ENCODE peak calls at places on chromosomes 5 and 9, in eight cellular contexts. One of them, this sample, is unnamed.

GRCh38 chr9:91154686-91155085 is 207.0 kb downstream of the AUH start:
- DNase-seq in hepatocyte: no peak
- DNase-seq in heart right ventricle: no peak
- DNase-seq in tibial nerve: no peak
- DNase-seq in astrocyte: no peak
- DNase-seq in dorsolateral prefrontal cortex: no peak
- DNase-seq in psoas muscle: no peak
- DNase-seq in fibroblast of lung: no peak
- DNase-seq in this sample: no peak

GRCh38 chr9:121770415-121771273 is 119.2 kb downstream of the DAB2IP start:
- DNase-seq in hepatocyte: no peak
- DNase-seq in heart right ventricle: peak; percentile 3
- DNase-seq in tibial nerve: no peak
- DNase-seq in astrocyte: peak; percentile 70
- DNase-seq in dorsolateral prefrontal cortex: no peak
- DNase-seq in psoas muscle: peak; percentile 7
- DNase-seq in fibroblast of lung: peak; percentile 81
- DNase-seq in this sample: no peak

GRCh38 chr9:70539007-70539406 is 124.5 kb upstream of the KLF9 start:
- DNase-seq in hepatocyte: no peak
- DNase-seq in heart right ventricle: no peak
- DNase-seq in tibial nerve: no peak
- DNase-seq in astrocyte: no peak
- DNase-seq in dorsolateral prefrontal cortex: no peak
- DNase-seq in psoas muscle: no peak
- DNase-seq in fibroblast of lung: no peak
- DNase-seq in this sample: no peak

GRCh38 chr5:78065073-78065472 is 229.4 kb downstream of the AP3B1 start:
- DNase-seq in hepatocyte: no peak
- DNase-seq in heart right ventricle: no peak
- DNase-seq in tibial nerve: no peak
- DNase-seq in astrocyte: no peak
- DNase-seq in dorsolateral prefrontal cortex: no peak
- DNase-seq in psoas muscle: no peak
- DNase-seq in fibroblast of lung: no peak
- DNase-seq in this sample: no peak

GRCh38 chr9:34628656-34629491 is at the start of gene ARID3C:
- DNase-seq in hepatocyte: peak; percentile 74
- DNase-seq in heart right ventricle: no peak
- DNase-seq in tibial nerve: no peak
- DNase-seq in astrocyte: no peak
- DNase-seq in dorsolateral prefrontal cortex: no peak
- DNase-seq in psoas muscle: no peak
- DNase-seq in fibroblast of lung: no peak
- DNase-seq in this sample: peak; percentile 31

GRCh38 chr9:12759767-12760166 is 15.1 kb upstream of the LURAP1L start:
- DNase-seq in hepatocyte: no peak
- DNase-seq in heart right ventricle: no peak
- DNase-seq in tibial nerve: no peak
- DNase-seq in astrocyte: peak; percentile 36
- DNase-seq in dorsolateral prefrontal cortex: no peak
- DNase-seq in psoas muscle: no peak
- DNase-seq in fibroblast of lung: peak; percentile 47
- DNase-seq in this sample: no peak

GRCh38 chr5:86768699-86769202 is 151.0 kb downstream of the COX7C start:
- DNase-seq in hepatocyte: no peak
- DNase-seq in heart right ventricle: no peak
- DNase-seq in tibial nerve: no peak
- DNase-seq in astrocyte: no peak
- DNase-seq in dorsolateral prefrontal cortex: no peak
- DNase-seq in psoas muscle: no peak
- DNase-seq in fibroblast of lung: no peak
- DNase-seq in this sample: no peak

GRCh38 chr5:126975791-126976190 is 54.6 kb downstream of the MARCHF3 start:
- DNase-seq in hepatocyte: no peak
- DNase-seq in heart right ventricle: no peak
- DNase-seq in tibial nerve: no peak
- DNase-seq in astrocyte: no peak
- DNase-seq in dorsolateral prefrontal cortex: no peak
- DNase-seq in psoas muscle: no peak
- DNase-seq in fibroblast of lung: no peak
- DNase-seq in this sample: no peak

GRCh38 chr5:146042628-146043279 is 62.6 kb downstream of the PLAC8L1 start:
- DNase-seq in hepatocyte: no peak
- DNase-seq in heart right ventricle: no peak
- DNase-seq in tibial nerve: no peak
- DNase-seq in astrocyte: peak; percentile 87
- DNase-seq in dorsolateral prefrontal cortex: no peak
- DNase-seq in psoas muscle: no peak
- DNase-seq in fibroblast of lung: peak; percentile 90
- DNase-seq in this sample: no peak

GRCh38 chr5:56100429-56101176 is 105.8 kb upstream of the IL6ST start:
- DNase-seq in hepatocyte: no peak
- DNase-seq in heart right ventricle: no peak
- DNase-seq in tibial nerve: no peak
- DNase-seq in astrocyte: no peak
- DNase-seq in dorsolateral prefrontal cortex: no peak
- DNase-seq in psoas muscle: no peak
- DNase-seq in fibroblast of lung: no peak
- DNase-seq in this sample: no peak

GRCh38 chr5:82164957-82165698 is 113.0 kb downstream of the RPS23 start:
- DNase-seq in hepatocyte: peak; percentile 23
- DNase-seq in heart right ventricle: no peak
- DNase-seq in tibial nerve: no peak
- DNase-seq in astrocyte: peak; percentile 73
- DNase-seq in dorsolateral prefrontal cortex: peak; percentile 44
- DNase-seq in psoas muscle: no peak
- DNase-seq in fibroblast of lung: peak; percentile 80
- DNase-seq in this sample: peak; percentile 74

GRCh38 chr5:40945111-40945510 is 35.8 kb downstream of the C7 start:
- DNase-seq in hepatocyte: no peak
- DNase-seq in heart right ventricle: no peak
- DNase-seq in tibial nerve: no peak
- DNase-seq in astrocyte: no peak
- DNase-seq in dorsolateral prefrontal cortex: no peak
- DNase-seq in psoas muscle: no peak
- DNase-seq in fibroblast of lung: no peak
- DNase-seq in this sample: no peak

GRCh38 chr5:160233215-160233614 is 3.9 kb downstream of the FABP6 start:
- DNase-seq in hepatocyte: no peak
- DNase-seq in heart right ventricle: no peak
- DNase-seq in tibial nerve: no peak
- DNase-seq in astrocyte: peak; percentile 20
- DNase-seq in dorsolateral prefrontal cortex: no peak
- DNase-seq in psoas muscle: no peak
- DNase-seq in fibroblast of lung: peak; percentile 30
- DNase-seq in this sample: no peak

GRCh38 chr9:135339378-135339973 is 140.1 kb upstream of the PPP1R26 start:
- DNase-seq in hepatocyte: no peak
- DNase-seq in heart right ventricle: no peak
- DNase-seq in tibial nerve: no peak
- DNase-seq in astrocyte: no peak
- DNase-seq in dorsolateral prefrontal cortex: peak; percentile 38
- DNase-seq in psoas muscle: no peak
- DNase-seq in fibroblast of lung: no peak
- DNase-seq in this sample: no peak

GRCh38 chr5:132229236-132229635 is 1.6 kb upstream of the P4HA2 start:
- DNase-seq in hepatocyte: no peak
- DNase-seq in heart right ventricle: no peak
- DNase-seq in tibial nerve: no peak
- DNase-seq in astrocyte: no peak
- DNase-seq in dorsolateral prefrontal cortex: no peak
- DNase-seq in psoas muscle: no peak
- DNase-seq in fibroblast of lung: no peak
- DNase-seq in this sample: no peak

GRCh38 chr5:132227235-132227484 is 493 bp downstream of the P4HA2 start:
- DNase-seq in hepatocyte: no peak
- DNase-seq in heart right ventricle: no peak
- DNase-seq in tibial nerve: no peak
- DNase-seq in astrocyte: no peak
- DNase-seq in dorsolateral prefrontal cortex: peak; percentile 62
- DNase-seq in psoas muscle: no peak
- DNase-seq in fibroblast of lung: no peak
- DNase-seq in this sample: no peak

GRCh38 chr5:132226516-132227234 is 978 bp downstream of the P4HA2 start:
- DNase-seq in hepatocyte: peak; percentile 17
- DNase-seq in heart right ventricle: peak; percentile 31
- DNase-seq in tibial nerve: no peak
- DNase-seq in astrocyte: peak; percentile 46
- DNase-seq in dorsolateral prefrontal cortex: peak; percentile 23
- DNase-seq in psoas muscle: peak; percentile 45
- DNase-seq in fibroblast of lung: peak; percentile 68
- DNase-seq in this sample: peak; percentile 8

GRCh38 chr5:132228241-132229035 is 785 bp upstream of the P4HA2 start:
- DNase-seq in hepatocyte: peak; percentile 14
- DNase-seq in heart right ventricle: peak; percentile 47
- DNase-seq in tibial nerve: no peak
- DNase-seq in astrocyte: no peak
- DNase-seq in dorsolateral prefrontal cortex: peak; percentile 40
- DNase-seq in psoas muscle: peak; percentile 30
- DNase-seq in fibroblast of lung: no peak
- DNase-seq in this sample: peak; percentile 6

GRCh38 chr5:132227485-132228240 is at the start of gene P4HA2:
- DNase-seq in hepatocyte: peak; percentile 92
- DNase-seq in heart right ventricle: peak; percentile 87
- DNase-seq in tibial nerve: peak; percentile 70
- DNase-seq in astrocyte: peak; percentile 45
- DNase-seq in dorsolateral prefrontal cortex: peak; percentile 85
- DNase-seq in psoas muscle: peak; percentile 83
- DNase-seq in fibroblast of lung: peak; percentile 69
- DNase-seq in this sample: peak; percentile 87
- TF ChIP-seq CTCF in hepatocyte: peak; percentile 12
- TF ChIP-seq CTCF in heart right ventricle: no peak
- TF ChIP-seq CTCF in tibial nerve: peak; percentile 59
- TF ChIP-seq CTCF in astrocyte: no peak
- TF ChIP-seq CTCF in dorsolateral prefrontal cortex: no peak
- TF ChIP-seq CTCF in psoas muscle: peak; percentile 32
- TF ChIP-seq CTCF in fibroblast of lung: no peak
- TF ChIP-seq CTCF in this sample: no peak

DNA sequence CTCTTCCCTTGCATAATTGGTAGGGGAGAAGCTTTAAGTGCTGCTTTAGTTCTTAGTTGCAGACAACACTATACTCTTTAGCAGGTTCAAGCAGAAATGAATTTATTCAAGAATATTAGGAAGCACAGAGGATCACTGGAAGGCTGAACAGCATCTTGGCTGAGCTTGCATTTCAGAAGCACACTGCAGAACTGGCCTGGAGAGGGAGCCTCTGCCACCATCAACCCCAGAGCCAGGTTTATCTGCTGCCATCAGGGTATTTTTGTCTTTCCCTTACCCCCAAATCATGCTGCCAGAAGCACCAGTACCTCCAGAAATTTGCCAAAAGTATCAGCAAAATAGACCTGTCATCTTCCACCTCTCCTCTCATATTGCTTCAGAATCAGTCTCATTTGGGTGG is 440.7 kb downstream of the DMAC1 start:
- DNase-seq in hepatocyte: no peak
- DNase-seq in heart right ventricle: no peak
- DNase-seq in tibial nerve: no peak
- DNase-seq in astrocyte: no peak
- DNase-seq in dorsolateral prefrontal cortex: no peak
- DNase-seq in psoas muscle: no peak
- DNase-seq in fibroblast of lung: no peak
- DNase-seq in this sample: no peak
- TF ChIP-seq CTCF in hepatocyte: peak; percentile 11
- TF ChIP-seq CTCF in heart right ventricle: no peak
- TF ChIP-seq CTCF in tibial nerve: no peak
- TF ChIP-seq CTCF in astrocyte: no peak
- TF ChIP-seq CTCF in dorsolateral prefrontal cortex: peak; percentile 14
- TF ChIP-seq CTCF in psoas muscle: no peak
- TF ChIP-seq CTCF in fibroblast of lung: peak; percentile 14
- TF ChIP-seq CTCF in this sample: peak; percentile 47

GRCh38 chr9:75188756-75189155 is 100.4 kb downstream of the OSTF1 start:
- DNase-seq in hepatocyte: no peak
- DNase-seq in heart right ventricle: no peak
- DNase-seq in tibial nerve: no peak
- DNase-seq in astrocyte: no peak
- DNase-seq in dorsolateral prefrontal cortex: no peak
- DNase-seq in psoas muscle: no peak
- DNase-seq in fibroblast of lung: no peak
- DNase-seq in this sample: no peak

GRCh38 chr9:75183293-75183692 is 95.0 kb downstream of the OSTF1 start:
- DNase-seq in hepatocyte: no peak
- DNase-seq in heart right ventricle: no peak
- DNase-seq in tibial nerve: no peak
- DNase-seq in astrocyte: no peak
- DNase-seq in dorsolateral prefrontal cortex: no peak
- DNase-seq in psoas muscle: no peak
- DNase-seq in fibroblast of lung: no peak
- DNase-seq in this sample: no peak

GRCh38 chr9:75186767-75187380 is 98.6 kb downstream of the OSTF1 start:
- DNase-seq in hepatocyte: no peak
- DNase-seq in heart right ventricle: no peak
- DNase-seq in tibial nerve: no peak
- DNase-seq in astrocyte: no peak
- DNase-seq in dorsolateral prefrontal cortex: no peak
- DNase-seq in psoas muscle: no peak
- DNase-seq in fibroblast of lung: no peak
- DNase-seq in this sample: no peak

GRCh38 chr9:75184471-75184870 is 96.2 kb downstream of the OSTF1 start:
- DNase-seq in hepatocyte: no peak
- DNase-seq in heart right ventricle: no peak
- DNase-seq in tibial nerve: no peak
- DNase-seq in astrocyte: no peak
- DNase-seq in dorsolateral prefrontal cortex: no peak
- DNase-seq in psoas muscle: no peak
- DNase-seq in fibroblast of lung: no peak
- DNase-seq in this sample: no peak

DNA sequence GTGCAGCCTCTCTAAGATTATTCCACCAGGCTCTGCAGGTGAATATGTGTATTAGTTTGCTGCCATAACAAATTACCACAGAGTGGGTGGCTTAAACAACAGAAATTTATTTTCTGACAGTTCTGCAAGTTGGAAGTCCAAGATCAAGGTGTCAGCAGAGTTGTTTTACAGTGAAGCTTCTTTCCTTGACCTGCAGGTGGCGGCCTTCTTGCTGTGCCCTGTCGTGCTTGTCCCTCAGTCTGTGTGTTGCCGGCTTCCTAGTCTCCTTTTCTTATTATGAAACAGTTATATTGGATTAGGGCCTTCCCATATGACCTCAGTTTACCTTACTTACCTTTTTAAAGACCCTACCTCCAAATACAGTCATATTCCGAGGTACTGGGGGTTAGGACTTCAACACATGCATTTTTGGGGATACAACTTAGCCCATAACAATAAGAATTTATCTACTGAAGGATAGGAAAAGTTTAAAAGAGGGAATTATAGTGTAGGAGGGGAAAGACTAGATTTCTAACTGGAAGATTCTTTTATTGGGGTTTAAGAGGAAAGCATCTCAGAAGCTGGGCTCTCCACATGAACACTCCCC is 97.4 kb downstream of the OSTF1 start:
- DNase-seq in hepatocyte: peak; percentile 69
- DNase-seq in heart right ventricle: no peak
- DNase-seq in tibial nerve: no peak
- DNase-seq in astrocyte: no peak
- DNase-seq in dorsolateral prefrontal cortex: no peak
- DNase-seq in psoas muscle: no peak
- DNase-seq in fibroblast of lung: peak; percentile 20
- DNase-seq in this sample: peak; percentile 69
- TF ChIP-seq CTCF in hepatocyte: peak; percentile 55
- TF ChIP-seq CTCF in heart right ventricle: peak; percentile 48
- TF ChIP-seq CTCF in tibial nerve: no peak
- TF ChIP-seq CTCF in astrocyte: peak; percentile 59
- TF ChIP-seq CTCF in dorsolateral prefrontal cortex: peak; percentile 46
- TF ChIP-seq CTCF in psoas muscle: peak; percentile 42
- TF ChIP-seq CTCF in fibroblast of lung: peak; percentile 30
- TF ChIP-seq CTCF in this sample: peak; percentile 84

GRCh38 chr9:24832307-24832706 is 286.6 kb upstream of the IZUMO3 start:
- DNase-seq in hepatocyte: peak; percentile 13
- DNase-seq in heart right ventricle: no peak
- DNase-seq in tibial nerve: no peak
- DNase-seq in astrocyte: no peak
- DNase-seq in dorsolateral prefrontal cortex: no peak
- DNase-seq in psoas muscle: no peak
- DNase-seq in fibroblast of lung: no peak
- DNase-seq in this sample: peak; percentile 7
- TF ChIP-seq CTCF in hepatocyte: peak; percentile 42
- TF ChIP-seq CTCF in heart right ventricle: no peak
- TF ChIP-seq CTCF in tibial nerve: no peak
- TF ChIP-seq CTCF in astrocyte: no peak
- TF ChIP-seq CTCF in dorsolateral prefrontal cortex: peak; percentile 25
- TF ChIP-seq CTCF in psoas muscle: no peak
- TF ChIP-seq CTCF in fibroblast of lung: no peak
- TF ChIP-seq CTCF in this sample: peak; percentile 38